ENCODE peak calls at places on chromosomes 7 and 10, in seven cellular contexts. G is IMR-90, I is neuronal stem cell, U is mesendoderm, M is trophoblast cell, R is mesenchymal stem cell, X is H1. S is an unnamed sample.

GRCh38 chr10:123889821-123890220 is 1.8 kb downstream of the CPXM2 start:
- DNase-seq in R (no peak), M (no peak), U (no peak), I (no peak), G (no peak), X (no peak), S (no peak)

GRCh38 chr10:95787447-95787846 is 31.5 kb downstream of the ENTPD1 start:
- DNase-seq in X (no peak), G (no peak), M (no peak), R (no peak), U (no peak), I (no peak), S (no peak)

GRCh38 chr10:96367470-96367869 is 8.7 kb upstream of the OPALIN start:
- DNase-seq in X (no peak), G (no peak), I (no peak), M (no peak), R (no peak), U (no peak), S (no peak)

GRCh38 chr7:37085600-37085999 is 361.3 kb upstream of the AOAH start:
- DNase-seq in R (no peak), I (no peak), X (no peak), G (no peak), U (no peak), M (no peak), S (no peak)

GRCh38 chr7:1558181-1558811 is 2.3 kb upstream of the TMEM184A start:
- DNase-seq in X (no peak), R (peak; percentile 35), M (peak; percentile 82), U (peak; percentile 61), G (no peak), I (no peak), S (no peak)

GRCh38 chr7:55977831-55978230 is 13.4 kb downstream of the NIPSNAP2 start:
- DNase-seq in I (no peak), R (no peak), U (no peak), M (peak; percentile 55), G (peak; percentile 60), X (no peak), S (no peak)

GRCh38 chr7:2619120-2619519 is 12.7 kb upstream of the TTYH3 start:
- DNase-seq in R (peak; percentile 34), I (no peak), U (no peak), X (no peak), G (peak; percentile 81), M (no peak), S (no peak)

GRCh38 chr7:108283252-108283651 is 153.1 kb upstream of the LAMB4 start:
- DNase-seq in I (no peak), M (no peak), G (no peak), U (no peak), R (no peak), X (no peak), S (no peak)

GRCh38 chr7:77907281-77907680 is 108.7 kb downstream of the PHTF2 start:
- DNase-seq in U (no peak), X (no peak), G (no peak), M (no peak), R (no peak), I (no peak), S (no peak)

GRCh38 chr7:1812693-1813393 is 142.8 kb downstream of the ELFN1 start:
- DNase-seq in U (peak; percentile 58), I (peak; percentile 14), G (no peak), M (no peak), X (no peak), R (no peak), S (no peak)

GRCh38 chr10:68327889-68328786 is 3.7 kb upstream of the HNRNPH3 start:
- DNase-seq in G (peak; percentile 60), U (peak; percentile 70), X (no peak), I (no peak), R (peak; percentile 90), M (peak; percentile 65), S (no peak)

GRCh38 chr10:81918766-81919165 is 43.8 kb downstream of the NRG3 start:
- DNase-seq in G (no peak), M (no peak), X (no peak), I (no peak), R (no peak), U (no peak), S (no peak)

GRCh38 chr7:141649137-141649864 is 52.7 kb downstream of the DENND11 start:
- DNase-seq in R (no peak), G (no peak), X (no peak), I (no peak), U (peak; percentile 45), M (peak; percentile 46), S (no peak)

GRCh38 chr7:102469351-102469971 is 4.7 kb downstream of the LRWD1 start:
- DNase-seq in I (no peak), R (no peak), G (no peak), X (no peak), M (no peak), U (no peak), S (no peak)

GRCh38 chr10:110843031-110843430 is 28.7 kb upstream of the PDCD4 start:
- DNase-seq in R (no peak), G (no peak), M (no peak), U (no peak), X (no peak), I (no peak), S (no peak)

GRCh38 chr7:2386964-2387669 is 16.3 kb upstream of the CHST12 start:
- DNase-seq in U (peak; percentile 17), G (no peak), I (no peak), R (no peak), M (no peak), X (no peak), S (no peak)

GRCh38 chr10:6878067-6878412 is 298.0 kb upstream of the PRKCQ start:
- DNase-seq in R (no peak), I (no peak), M (no peak), U (peak; percentile 27), G (no peak), X (peak; percentile 21), S (peak; percentile 58)

GRCh38 chr10:119278126-119278701 is 70.8 kb downstream of the GRK5 start:
- DNase-seq in U (no peak), X (no peak), G (no peak), I (no peak), M (no peak), R (no peak), S (no peak)

GRCh38 chr7:93707249-93707648 is 132.7 kb upstream of the CALCR start:
- DNase-seq in R (no peak), I (no peak), X (no peak), G (no peak), M (no peak), U (no peak), S (no peak)

GRCh38 chr10:6310977-6311376 is 108.2 kb downstream of the PFKFB3 start:
- DNase-seq in U (no peak), I (no peak), R (no peak), G (no peak), X (no peak), M (no peak), S (no peak)

GRCh38 chr10:73763343-73763742 is 18.5 kb upstream of the CHCHD1 start:
- DNase-seq in X (no peak), R (no peak), I (no peak), G (no peak), U (no peak), M (no peak), S (no peak)
- H3K4me2 ChIP-seq in X (no peak overlapping the region), R (no peak overlapping the region), I (no peak overlapping the region), G (no peak overlapping the region), U (no peak overlapping the region), M (no peak overlapping the region), S (no peak overlapping the region)

DNA sequence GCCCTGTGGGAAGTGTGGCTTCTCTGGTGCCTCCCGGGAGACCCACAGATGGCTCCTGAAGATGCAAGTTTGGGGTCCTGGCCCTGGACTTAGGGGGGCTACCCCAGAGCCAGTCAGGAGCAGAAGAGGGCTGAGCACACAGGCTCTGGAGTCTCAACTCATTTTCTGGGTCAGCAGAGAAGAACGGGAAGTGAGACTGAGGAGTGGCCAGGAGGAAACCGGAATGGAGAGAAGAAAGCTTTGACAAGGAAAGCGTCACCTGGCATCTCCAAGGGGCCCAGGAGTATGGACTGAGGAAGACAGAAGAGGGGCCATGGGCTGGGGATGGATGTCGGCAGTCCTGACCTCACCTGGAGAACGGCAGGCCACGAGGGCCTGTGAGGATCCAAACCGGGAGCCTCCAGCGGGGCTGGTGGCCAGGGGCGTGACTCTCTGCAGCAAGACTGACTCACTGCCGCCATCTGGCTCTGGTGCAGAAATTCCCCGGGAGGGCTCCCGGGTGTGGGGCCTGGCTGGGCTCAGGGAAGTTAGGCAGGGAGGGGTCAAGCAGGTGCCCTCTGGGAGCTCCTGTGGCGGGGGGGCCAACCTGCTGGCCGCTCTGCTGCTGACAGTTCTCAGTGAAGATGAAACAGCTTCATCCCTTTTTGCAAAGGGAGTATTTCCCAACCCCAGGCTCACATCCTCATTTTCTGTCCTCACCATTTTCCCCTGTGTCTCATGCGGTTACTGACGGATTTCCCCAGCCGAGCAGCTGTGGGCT is 23.6 kb downstream of the DAGLB start:
- DNase-seq in I (no peak), M (peak; percentile 70), U (peak; percentile 36), R (no peak), G (no peak), X (no peak), S (no peak)
- H4K8ac ChIP-seq in I (no peak overlapping the region), M (no peak overlapping the region), U (no peak overlapping the region), R (no peak overlapping the region), G (no peak overlapping the region), X (no peak overlapping the region), S (no peak overlapping the region)

GRCh38 chr7:143512488-143513340 is 35.0 kb downstream of the TAS2R41 start:
- DNase-seq in U (no peak), R (peak; percentile 53), M (no peak), G (no peak), I (no peak), X (no peak), S (no peak)
- H3K9ac ChIP-seq in U (no peak overlapping the region), R (peak overlapping the region; percentile 14), M (no peak overlapping the region), G (no peak overlapping the region), I (no peak overlapping the region), X (no peak overlapping the region), S (no peak overlapping the region)

GRCh38 chr7:5597772-5598171 is 174.1 kb upstream of the TNRC18 start:
- DNase-seq in X (no peak), R (peak; percentile 86), G (no peak), U (no peak), I (no peak), M (peak; percentile 36), S (no peak)

GRCh38 chr7:5596896-5597246 is 173.2 kb upstream of the TNRC18 start:
- DNase-seq in G (no peak), U (no peak), M (peak; percentile 34), I (no peak), R (no peak), X (no peak), S (no peak)

GRCh38 chr7:5599543-5600200 is 176.0 kb upstream of the TNRC18 start:
- DNase-seq in M (peak; percentile 82), G (no peak), R (no peak), U (no peak), X (no peak), I (no peak), S (peak; percentile 30)

GRCh38 chr7:5598769-5599371 is 175.2 kb upstream of the TNRC18 start:
- DNase-seq in I (no peak), G (no peak), R (no peak), M (peak; percentile 65), U (peak; percentile 61), X (no peak), S (peak; percentile 64)

DNA sequence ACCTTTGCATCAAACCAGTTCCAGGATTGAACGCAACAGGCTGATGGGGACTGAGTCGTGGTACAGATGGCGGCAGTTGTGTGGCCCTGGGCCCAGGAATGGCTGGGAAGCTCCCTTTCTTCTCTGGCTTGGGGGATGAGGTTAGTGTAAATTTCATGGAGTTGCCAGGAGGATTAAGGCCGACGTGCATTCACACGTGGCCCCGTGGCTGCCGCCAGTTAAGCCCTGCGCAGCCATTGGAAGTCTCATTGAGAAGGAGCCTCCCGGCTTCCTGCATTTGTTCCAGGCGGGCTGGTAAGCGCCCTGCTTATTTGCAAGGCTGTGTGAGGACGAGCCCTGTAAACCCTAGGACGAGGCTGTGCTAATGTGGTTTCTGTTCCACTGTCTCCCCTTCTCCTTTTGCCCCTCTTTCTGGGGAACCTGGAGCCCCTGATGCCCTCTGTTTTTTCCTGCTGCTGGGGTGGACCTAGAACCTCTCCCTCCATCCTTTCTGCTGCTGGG is 174.7 kb upstream of the TNRC18 start:
- DNase-seq in M (peak; percentile 51), G (no peak), U (no peak), R (peak; percentile 58), X (no peak), I (no peak), S (peak; percentile 52)
- H3K4me2 ChIP-seq in M (peak overlapping the region; percentile 18), G (peak overlapping the region; percentile 44), U (peak overlapping the region; percentile 3), R (peak overlapping the region; percentile 2), X (no peak overlapping the region), I (no peak overlapping the region), S (no peak overlapping the region)